ENCODE peak calls at places on chromosomes 1 and 21, in ten cellular contexts. M, J, N, R, A, W, F, D, O and G are unnamed samples.

GRCh38 chr1:63902844-63903589 is 129.2 kb downstream of the ROR1 start:
- DNase-seq in M (peak; percentile 44), J (no peak), N (no peak), R (peak; percentile 29), A (peak; percentile 55), W (no peak), F (no peak), D (peak; percentile 31), O (no peak), G (no peak)

GRCh38 chr1:8974551-8974950 is 28.9 kb downstream of the CA6 start:
- DNase-seq in M (no peak), J (no peak), N (no peak), R (no peak), A (no peak), W (no peak), F (no peak), D (no peak), O (no peak), G (no peak)

GRCh38 chr1:94323311-94324167 is 86.2 kb upstream of the ARHGAP29 start:
- DNase-seq in M (no peak), J (no peak), N (no peak), R (no peak), A (no peak), W (no peak), F (no peak), D (peak; percentile 33), O (no peak), G (no peak)

GRCh38 chr1:162832470-162832869 is 28.5 kb downstream of the CCDC190 start:
- DNase-seq in M (no peak), J (no peak), N (no peak), R (no peak), A (no peak), W (no peak), F (no peak), D (no peak), O (no peak), G (no peak)

GRCh38 chr1:115531806-115532359 is 109.9 kb upstream of the VANGL1 start:
- DNase-seq in M (peak; percentile 30), J (no peak), N (no peak), R (no peak), A (no peak), W (no peak), F (no peak), D (no peak), O (no peak), G (no peak)

GRCh38 chr1:172903581-172904220 is 147.0 kb downstream of the TNFSF18 start:
- DNase-seq in M (peak; percentile 70), J (no peak), N (no peak), R (peak; percentile 82), A (no peak), W (no peak), F (no peak), D (peak; percentile 91), O (no peak), G (no peak)

GRCh38 chr21:42411891-42412635 is 8.4 kb downstream of the UBASH3A start:
- DNase-seq in M (no peak), J (no peak), N (no peak), R (no peak), A (no peak), W (no peak), F (no peak), D (no peak), O (no peak), G (no peak)

GRCh38 chr1:13651279-13651678 is 48.7 kb upstream of the PRDM2 start:
- DNase-seq in M (peak; percentile 78), J (no peak), N (no peak), R (no peak), A (no peak), W (no peak), F (no peak), D (peak; percentile 98), O (no peak), G (no peak)

GRCh38 chr1:42937836-42938595 is 20.7 kb downstream of the SLC2A1 start:
- DNase-seq in M (no peak), J (no peak), N (no peak), R (no peak), A (no peak), W (no peak), F (peak; percentile 5), D (peak; percentile 78), O (peak; percentile 37), G (no peak)

GRCh38 chr1:58717979-58718378 is 18.1 kb upstream of the MYSM1 start:
- DNase-seq in M (no peak), J (no peak), N (peak; percentile 35), R (peak; percentile 17), A (no peak), W (no peak), F (no peak), D (no peak), O (no peak), G (no peak)

GRCh38 chr1:77282866-77283539 is 1.2 kb downstream of the AK5 start:
- DNase-seq in M (no peak), J (no peak), N (peak; percentile 25), R (peak; percentile 5), A (no peak), W (no peak), F (no peak), D (no peak), O (no peak), G (no peak)

GRCh38 chr1:186985889-186986491 is 157.2 kb downstream of the PLA2G4A start:
- DNase-seq in M (peak; percentile 78), J (no peak), N (no peak), R (peak; percentile 78), A (no peak), W (no peak), F (no peak), D (peak; percentile 73), O (peak; percentile 16), G (no peak)

GRCh38 chr1:201760516-201760915 is 68.4 kb upstream of the IPO9 start:
- DNase-seq in M (peak; percentile 71), J (no peak), N (no peak), R (peak; percentile 50), A (no peak), W (no peak), F (no peak), D (no peak), O (no peak), G (no peak)

GRCh38 chr1:119714583-119714982 is 2.8 kb downstream of the PHGDH start:
- DNase-seq in M (peak; percentile 24), J (no peak), N (no peak), R (no peak), A (no peak), W (no peak), F (peak; percentile 69), D (no peak), O (no peak), G (no peak)

GRCh38 chr1:81254560-81254959 is 546.2 kb upstream of the ADGRL2 start:
- DNase-seq in M (no peak), J (no peak), N (no peak), R (no peak), A (no peak), W (no peak), F (no peak), D (peak; percentile 23), O (no peak), G (no peak)

GRCh38 chr21:36350282-36350910 is 30.4 kb downstream of the MORC3 start:
- DNase-seq in M (peak; percentile 70), J (no peak), N (no peak), R (peak; percentile 81), A (no peak), W (no peak), F (no peak), D (no peak), O (no peak), G (no peak)

GRCh38 chr1:91883470-91883869 is 2.5 kb downstream of the TGFBR3 start:
- DNase-seq in M (peak; percentile 75), J (no peak), N (no peak), R (peak; percentile 62), A (no peak), W (no peak), F (no peak), D (peak; percentile 68), O (no peak), G (no peak)
- TF ChIP-seq CTCF in M (peak; percentile 32), J (peak; percentile 53), N (peak; percentile 60), R (peak; percentile 58), A (peak; percentile 61), W (peak; percentile 49), F (peak; percentile 33), D (peak; percentile 76), O (peak; percentile 21), G (no peak)

GRCh38 chr1:20366076-20366765 is 75.5 kb downstream of the VWA5B1 start:
- DNase-seq in M (peak; percentile 62), J (no peak), N (no peak), R (peak; percentile 20), A (no peak), W (no peak), F (no peak), D (peak; percentile 10), O (no peak), G (no peak)
- H3K4me3 ChIP-seq in M (peak overlapping the region; percentile 13), J (no peak overlapping the region), N (no peak overlapping the region), R (peak overlapping the region; percentile 24), A (no peak overlapping the region), W (no peak overlapping the region), F (no peak overlapping the region), D (peak overlapping the region; percentile 64), O (peak overlapping the region; percentile 14), G (no peak overlapping the region)

DNA sequence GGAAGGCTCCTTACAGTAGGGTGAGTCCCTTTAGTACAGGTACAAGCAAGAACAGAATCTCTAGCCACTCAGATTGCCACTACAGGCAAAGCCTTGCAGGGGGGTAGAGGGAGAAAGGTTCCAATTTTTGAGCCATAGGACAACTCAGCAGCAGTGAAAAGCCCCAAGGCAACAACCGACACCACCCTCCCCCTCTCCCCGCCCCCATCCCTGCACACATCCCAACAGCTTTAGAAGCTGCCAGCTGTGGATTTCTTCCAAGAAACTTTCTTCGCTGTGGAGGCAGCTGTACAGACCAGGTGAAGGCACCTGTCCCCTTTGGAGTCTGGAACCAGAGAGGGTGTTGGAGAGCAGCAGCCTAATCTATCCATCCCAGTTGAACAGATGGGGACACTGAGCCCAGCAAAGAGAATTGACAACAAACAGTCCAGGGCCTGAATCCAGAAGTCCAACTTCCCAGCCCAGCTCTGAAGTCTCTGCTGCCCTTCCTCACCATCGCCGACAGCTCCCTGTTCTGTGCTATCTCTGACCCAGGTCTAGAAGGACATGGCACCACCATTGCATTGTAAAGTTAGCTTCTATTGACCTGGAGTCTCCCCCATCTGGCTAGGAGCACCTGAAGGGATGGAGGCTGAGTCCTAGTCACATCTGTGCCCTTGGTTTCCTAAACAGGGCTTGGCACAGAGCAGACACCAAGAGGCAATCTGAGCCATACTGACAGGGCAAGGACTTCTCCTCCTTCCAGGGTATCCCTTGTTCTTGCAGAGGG is 2.2 kb downstream of the TENT5B start:
- DNase-seq in M (no peak), J (no peak), N (no peak), R (no peak), A (no peak), W (no peak), F (no peak), D (peak; percentile 50), O (no peak), G (no peak)
- H3K4me1 ChIP-seq in M (peaks cover 5% of the 10 kb centered on the region), J (peaks cover 5% of the 10 kb centered on the region), N (peaks cover 7% of the 10 kb centered on the region), R (peaks cover 30% of the 10 kb centered on the region), A (no peaks in the 10 kb centered on the region), W (no peaks in the 10 kb centered on the region), F (peaks cover 40% of the 10 kb centered on the region), D (peaks cover 57% of the 10 kb centered on the region), O (peaks cover 14% of the 10 kb centered on the region), G (peaks cover 5% of the 10 kb centered on the region)

DNA sequence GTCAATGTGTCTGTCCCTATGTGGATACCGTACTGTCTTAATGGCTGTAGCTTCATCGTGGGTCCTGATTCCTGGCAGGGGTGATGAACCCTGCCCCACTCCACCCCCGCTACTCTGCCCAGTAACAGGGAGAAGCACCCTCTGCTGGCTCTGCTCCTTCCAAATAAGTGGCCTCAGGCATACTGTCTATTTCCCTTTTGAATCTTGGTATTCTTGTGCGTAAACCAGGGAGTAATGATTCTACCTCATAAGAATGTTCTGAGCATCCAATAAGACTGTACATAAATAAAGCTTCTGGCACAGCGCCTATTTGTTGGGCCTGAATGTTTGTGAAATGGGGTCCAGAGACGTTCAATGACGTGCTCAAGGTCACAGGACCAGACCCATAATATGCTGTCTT is 35.2 kb upstream of the CTPS1 start:
- DNase-seq in M (peak; percentile 94), J (no peak), N (no peak), R (peak; percentile 92), A (peak; percentile 74), W (peak; percentile 69), F (peak; percentile 51), D (peak; percentile 64), O (peak; percentile 40), G (no peak)
- TF ChIP-seq CTCF in M (peak; percentile 5), J (no peak), N (no peak), R (peak; percentile 32), A (no peak), W (peak; percentile 22), F (no peak), D (peak; percentile 41), O (no peak), G (no peak)